ENCODE peak calls at places on chromosomes 1 and 21, in ten cellular contexts. F is lower lobe of right lung, J is Right ventricle myocardium superior, K is GM10248, G is aorta, P is PC-3, Y is IMR-90, L is EL, R is SK-N-SH, X is heart left ventricle. W is an unnamed sample.

GRCh38 chr1:167186198-167186750 is 34.4 kb upstream of the POU2F1 start:
- DNase-seq in X (no peak), P (no peak), J (no peak), R (no peak), Y (no peak), G (no peak), K (no peak), L (no peak), F (no peak), W (no peak)

GRCh38 chr1:217076902-217077301 is 353.7 kb upstream of the ESRRG start:
- DNase-seq in Y (peak), R (no peak), F (no peak), G (no peak), K (no peak), X (no peak), J (no peak), L (peak), P (peak), W (no peak)

GRCh38 chr1:201143726-201144635 is 10.3 kb downstream of the TMEM9 start:
- DNase-seq in P (no peak), G (no peak), J (no peak), X (no peak), L (no peak), R (no peak), F (no peak), Y (no peak), K (no peak), W (no peak)

GRCh38 chr1:98051065-98051675 is 130.3 kb upstream of the DPYD start:
- DNase-seq in K (peak), G (peak), L (peak), Y (peak), R (peak), F (peak), J (peak), P (peak), X (peak), W (peak)

GRCh38 chr1:167627865-167628641 is 2.0 kb upstream of the RCSD1 start:
- DNase-seq in L (no peak), F (no peak), Y (no peak), X (peak), P (peak), K (peak), J (peak), R (no peak), G (no peak), W (no peak)

GRCh38 chr21:17578162-17578561 is 34.5 kb downstream of the BTG3 start:
- DNase-seq in G (no peak), Y (no peak), X (no peak), J (no peak), R (no peak), F (no peak), P (no peak), K (no peak), L (no peak), W (no peak)

GRCh38 chr1:3930282-3930681 is 30.2 kb upstream of the C1orf174 start:
- DNase-seq in F (no peak), R (no peak), K (no peak), J (no peak), G (no peak), Y (no peak), X (no peak), P (no peak), L (no peak), W (no peak)

GRCh38 chr1:37186246-37186756 is 152.0 kb upstream of the GRIK3 start:
- DNase-seq in F (no peak), K (no peak), J (no peak), G (no peak), P (no peak), L (no peak), X (no peak), R (peak), Y (no peak), W (no peak)